ENCODE peak calls at places on chromosomes 7 and 10, in ten cellular contexts. M, E, W, L, Q, R, C, G, B and P are unnamed samples.

GRCh38 chr7:28958235-28958945 is at the start of gene TRIL:
- DNase-seq in W (peak), B (no peak), C (no peak), R (peak), G (no peak), L (peak), Q (peak), M (peak), E (peak), P (peak)

GRCh38 chr10:116787893-116788665 is 45.7 kb upstream of the HSPA12A start:
- DNase-seq in C (peak), B (peak), Q (no peak), G (peak), E (peak), M (peak), R (peak), W (peak), L (peak), P (peak)

GRCh38 chr10:77713506-77714280 is 76.1 kb upstream of the KCNMA1 start:
- DNase-seq in B (no peak), Q (no peak), R (no peak), C (no peak), M (no peak), L (no peak), W (peak), E (no peak), G (no peak), P (no peak)

GRCh38 chr7:123367508-123368122 is 166.8 kb downstream of the IQUB start:
- DNase-seq in L (no peak), Q (peak), R (peak), G (no peak), M (no peak), C (no peak), W (peak), B (no peak), E (no peak), P (no peak)

GRCh38 chr7:126700807-126701604 is 551.7 kb downstream of the GRM8 start:
- DNase-seq in Q (peak), R (peak), M (no peak), G (no peak), E (peak), W (peak), B (peak), C (no peak), L (no peak), P (peak)

GRCh38 chr7:78400038-78400437 is 601.5 kb downstream of the PHTF2 start:
- DNase-seq in R (no peak), B (no peak), M (no peak), G (no peak), Q (no peak), L (no peak), W (no peak), E (no peak), C (no peak), P (no peak)

GRCh38 chr10:124091646-124092269 is 1.6 kb downstream of the CHST15 start:
- DNase-seq in L (peak), C (no peak), R (peak), B (no peak), M (no peak), Q (no peak), W (no peak), E (peak), G (no peak), P (peak)

GRCh38 chr7:953547-954327 is 743 bp downstream of the ADAP1 start:
- DNase-seq in C (no peak), B (no peak), R (peak), G (no peak), W (no peak), E (peak), Q (no peak), L (peak), M (no peak), P (peak)

GRCh38 chr10:132389631-132390454 is 7.2 kb upstream of the PWWP2B start:
- DNase-seq in M (no peak), B (no peak), W (no peak), R (no peak), L (peak), Q (no peak), C (no peak), E (peak), G (no peak), P (peak)

GRCh38 chr7:7851381-7851780 is 117.2 kb upstream of the GLCCI1 start:
- DNase-seq in Q (no peak), E (no peak), M (no peak), L (no peak), B (no peak), W (peak), C (no peak), R (no peak), G (no peak), P (no peak)

GRCh38 chr7:112898432-112899290 is 108.5 kb upstream of the TMEM168 start:
- DNase-seq in B (no peak), Q (peak), C (peak), M (peak), E (peak), W (peak), L (no peak), G (no peak), R (peak), P (no peak)

GRCh38 chr7:81484266-81484665 is 285.6 kb downstream of the HGF start:
- DNase-seq in M (no peak), L (peak), W (peak), C (no peak), Q (peak), R (peak), B (no peak), G (no peak), E (no peak), P (no peak)

GRCh38 chr10:24503627-24504320 is 219.9 kb downstream of the ARHGAP21 start:
- DNase-seq in M (no peak), W (peak), G (no peak), C (no peak), E (peak), B (no peak), Q (no peak), R (peak), L (no peak), P (peak)

GRCh38 chr10:5547934-5548660 is 23.3 kb downstream of the CALML3 start:
- DNase-seq in R (no peak), C (no peak), L (peak), E (peak), M (no peak), Q (no peak), W (no peak), B (no peak), G (no peak), P (peak)

GRCh38 chr7:99504281-99504602 is 220 bp upstream of the ZKSCAN5 start:
- DNase-seq in C (no peak), R (peak), B (no peak), L (no peak), E (no peak), G (no peak), M (no peak), W (no peak), Q (peak), P (no peak)